ENCODE peak calls at places on chromosomes 5 and 9, in ten cellular contexts. One of them, this sample, is unnamed.

GRCh38 chr5:171162602-171163001 is 146.4 kb upstream of the TLX3 start:
- DNase-seq in keratinocyte: no peak
- DNase-seq in heart left ventricle: no peak
- DNase-seq in transverse colon: no peak
- DNase-seq in Panc1: no peak
- DNase-seq in CD8-positive, alpha-beta memory T cell: no peak
- DNase-seq in ascending aorta: no peak
- DNase-seq in ovary: no peak
- DNase-seq in SJSA1: peak
- DNase-seq in astrocyte: peak
- DNase-seq in this sample: no peak

GRCh38 chr9:18759836-18760235 is 273.2 kb downstream of the SAXO1 start:
- DNase-seq in heart left ventricle: no peak
- DNase-seq in keratinocyte: no peak
- DNase-seq in transverse colon: no peak
- DNase-seq in astrocyte: no peak
- DNase-seq in ovary: no peak
- DNase-seq in SJSA1: no peak
- DNase-seq in Panc1: no peak
- DNase-seq in ascending aorta: no peak
- DNase-seq in CD8-positive, alpha-beta memory T cell: no peak
- DNase-seq in this sample: no peak

GRCh38 chr5:61817472-61818326 is 485.6 kb downstream of the ZSWIM6 start:
- DNase-seq in CD8-positive, alpha-beta memory T cell: no peak
- DNase-seq in ascending aorta: no peak
- DNase-seq in keratinocyte: no peak
- DNase-seq in SJSA1: no peak
- DNase-seq in Panc1: peak
- DNase-seq in heart left ventricle: peak
- DNase-seq in ovary: peak
- DNase-seq in transverse colon: peak
- DNase-seq in astrocyte: peak
- DNase-seq in this sample: peak

GRCh38 chr9:40909821-40910220 is 218.7 kb downstream of the FOXD4L6 start:
- DNase-seq in Panc1: no peak
- DNase-seq in heart left ventricle: no peak
- DNase-seq in keratinocyte: no peak
- DNase-seq in transverse colon: no peak
- DNase-seq in ascending aorta: no peak
- DNase-seq in astrocyte: no peak
- DNase-seq in CD8-positive, alpha-beta memory T cell: no peak
- DNase-seq in ovary: no peak
- DNase-seq in SJSA1: no peak
- DNase-seq in this sample: no peak

GRCh38 chr5:88889165-88890069 is 6.4 kb upstream of the MEF2C start:
- DNase-seq in CD8-positive, alpha-beta memory T cell: no peak
- DNase-seq in keratinocyte: no peak
- DNase-seq in transverse colon: peak
- DNase-seq in ascending aorta: peak
- DNase-seq in heart left ventricle: peak
- DNase-seq in Panc1: no peak
- DNase-seq in astrocyte: peak
- DNase-seq in ovary: peak
- DNase-seq in SJSA1: peak
- DNase-seq in this sample: peak

GRCh38 chr5:134939500-134939899 is 28.2 kb upstream of the CATSPER3 start:
- DNase-seq in SJSA1: no peak
- DNase-seq in heart left ventricle: no peak
- DNase-seq in ascending aorta: no peak
- DNase-seq in ovary: no peak
- DNase-seq in astrocyte: no peak
- DNase-seq in keratinocyte: no peak
- DNase-seq in CD8-positive, alpha-beta memory T cell: no peak
- DNase-seq in Panc1: no peak
- DNase-seq in transverse colon: no peak
- DNase-seq in this sample: no peak

GRCh38 chr5:158832736-158833135 is 267.0 kb downstream of the EBF1 start:
- DNase-seq in ovary: no peak
- DNase-seq in astrocyte: no peak
- DNase-seq in Panc1: peak
- DNase-seq in ascending aorta: no peak
- DNase-seq in keratinocyte: no peak
- DNase-seq in heart left ventricle: no peak
- DNase-seq in CD8-positive, alpha-beta memory T cell: no peak
- DNase-seq in transverse colon: no peak
- DNase-seq in SJSA1: no peak
- DNase-seq in this sample: no peak

GRCh38 chr5:53397845-53398244 is 82.6 kb upstream of the FST start:
- DNase-seq in transverse colon: no peak
- DNase-seq in ascending aorta: peak
- DNase-seq in keratinocyte: no peak
- DNase-seq in CD8-positive, alpha-beta memory T cell: no peak
- DNase-seq in ovary: no peak
- DNase-seq in Panc1: no peak
- DNase-seq in heart left ventricle: peak
- DNase-seq in astrocyte: peak
- DNase-seq in SJSA1: peak
- DNase-seq in this sample: peak

GRCh38 chr9:27341545-27342294 is 44.8 kb upstream of the EQTN start:
- DNase-seq in Panc1: no peak
- DNase-seq in CD8-positive, alpha-beta memory T cell: no peak
- DNase-seq in SJSA1: no peak
- DNase-seq in astrocyte: no peak
- DNase-seq in heart left ventricle: no peak
- DNase-seq in ovary: no peak
- DNase-seq in ascending aorta: no peak
- DNase-seq in keratinocyte: no peak
- DNase-seq in transverse colon: peak
- DNase-seq in this sample: no peak

GRCh38 chr9:27337833-27338526 is 41.0 kb upstream of the EQTN start:
- DNase-seq in Panc1: no peak
- DNase-seq in heart left ventricle: no peak
- DNase-seq in SJSA1: no peak
- DNase-seq in ascending aorta: no peak
- DNase-seq in transverse colon: peak
- DNase-seq in ovary: no peak
- DNase-seq in astrocyte: no peak
- DNase-seq in CD8-positive, alpha-beta memory T cell: no peak
- DNase-seq in keratinocyte: no peak
- DNase-seq in this sample: no peak

GRCh38 chr9:27338527-27338903 is 41.6 kb upstream of the EQTN start:
- DNase-seq in Panc1: no peak
- DNase-seq in keratinocyte: no peak
- DNase-seq in heart left ventricle: no peak
- DNase-seq in SJSA1: no peak
- DNase-seq in transverse colon: no peak
- DNase-seq in astrocyte: no peak
- DNase-seq in CD8-positive, alpha-beta memory T cell: no peak
- DNase-seq in ovary: no peak
- DNase-seq in ascending aorta: no peak
- DNase-seq in this sample: no peak

GRCh38 chr9:27339661-27340295 is 42.8 kb upstream of the EQTN start:
- DNase-seq in ovary: no peak
- DNase-seq in CD8-positive, alpha-beta memory T cell: no peak
- DNase-seq in astrocyte: no peak
- DNase-seq in heart left ventricle: no peak
- DNase-seq in keratinocyte: no peak
- DNase-seq in SJSA1: peak
- DNase-seq in ascending aorta: no peak
- DNase-seq in Panc1: no peak
- DNase-seq in transverse colon: no peak
- DNase-seq in this sample: no peak

GRCh38 chr9:27340876-27341540 is 44.1 kb upstream of the EQTN start:
- DNase-seq in heart left ventricle: no peak
- DNase-seq in Panc1: no peak
- DNase-seq in SJSA1: no peak
- DNase-seq in astrocyte: no peak
- DNase-seq in ovary: no peak
- DNase-seq in transverse colon: no peak
- DNase-seq in keratinocyte: no peak
- DNase-seq in CD8-positive, alpha-beta memory T cell: no peak
- DNase-seq in ascending aorta: no peak
- DNase-seq in this sample: no peak
- H3K27ac ChIP-seq in heart left ventricle: no peak
- H3K27ac ChIP-seq in Panc1: no peak
- H3K27ac ChIP-seq in SJSA1: no peak
- H3K27ac ChIP-seq in astrocyte: no peak
- H3K27ac ChIP-seq in ovary: peak
- H3K27ac ChIP-seq in transverse colon: peak
- H3K27ac ChIP-seq in keratinocyte: no peak
- H3K27ac ChIP-seq in CD8-positive, alpha-beta memory T cell: no peak
- H3K27ac ChIP-seq in ascending aorta: peak
- H3K27ac ChIP-seq in this sample: no peak

DNA sequence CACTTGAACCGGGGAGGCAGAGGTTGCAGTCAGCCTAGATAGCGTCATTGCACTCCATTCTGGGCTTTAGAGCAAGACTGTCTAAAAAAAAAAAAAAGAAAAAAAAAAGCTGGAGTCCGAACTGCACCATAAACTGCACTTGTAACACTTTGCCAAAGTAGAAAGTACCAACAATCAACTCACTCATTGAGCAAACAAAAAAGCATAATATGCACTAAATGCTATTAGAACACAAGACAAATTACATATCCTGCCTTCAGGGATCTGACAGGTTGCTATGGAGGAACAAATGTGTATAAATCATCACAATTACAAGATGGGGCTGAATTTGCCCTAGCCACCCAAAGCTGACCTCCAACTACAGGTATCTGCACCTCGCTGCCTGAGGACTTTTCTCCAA is 27.9 kb downstream of the GNAQ start:
- DNase-seq in astrocyte: no peak
- DNase-seq in heart left ventricle: no peak
- DNase-seq in ascending aorta: no peak
- DNase-seq in transverse colon: no peak
- DNase-seq in CD8-positive, alpha-beta memory T cell: no peak
- DNase-seq in SJSA1: no peak
- DNase-seq in keratinocyte: no peak
- DNase-seq in ovary: no peak
- DNase-seq in Panc1: no peak
- DNase-seq in this sample: no peak
- H3K27ac ChIP-seq in astrocyte: no peak
- H3K27ac ChIP-seq in heart left ventricle: no peak
- H3K27ac ChIP-seq in ascending aorta: no peak
- H3K27ac ChIP-seq in transverse colon: peak
- H3K27ac ChIP-seq in CD8-positive, alpha-beta memory T cell: no peak
- H3K27ac ChIP-seq in SJSA1: no peak
- H3K27ac ChIP-seq in keratinocyte: no peak
- H3K27ac ChIP-seq in ovary: no peak
- H3K27ac ChIP-seq in Panc1: no peak
- H3K27ac ChIP-seq in this sample: no peak

DNA sequence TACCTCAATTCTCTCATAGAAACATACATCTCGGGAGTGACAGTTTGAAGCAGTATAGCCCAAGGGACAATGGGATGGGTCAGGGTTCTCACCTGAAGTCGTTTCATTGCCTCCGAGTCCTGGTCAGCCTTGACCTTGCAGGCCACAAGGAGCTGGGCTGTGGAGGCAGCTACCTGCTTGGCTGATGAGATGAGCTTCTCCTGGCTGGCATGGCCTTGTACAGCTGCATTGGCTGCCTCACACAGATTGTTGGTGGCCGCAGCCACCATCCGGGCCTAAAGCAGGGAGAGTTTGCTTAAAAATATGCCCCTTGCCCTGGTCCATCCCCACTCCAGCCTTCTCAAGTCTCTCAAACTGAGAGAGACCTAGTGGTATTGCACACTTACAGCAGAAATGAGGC is 8.5 kb upstream of the TPM2 start:
- DNase-seq in CD8-positive, alpha-beta memory T cell: no peak
- DNase-seq in astrocyte: no peak
- DNase-seq in heart left ventricle: no peak
- DNase-seq in ovary: no peak
- DNase-seq in SJSA1: no peak
- DNase-seq in transverse colon: no peak
- DNase-seq in Panc1: no peak
- DNase-seq in ascending aorta: no peak
- DNase-seq in keratinocyte: no peak
- DNase-seq in this sample: no peak
- H3K27ac ChIP-seq in CD8-positive, alpha-beta memory T cell: no peak
- H3K27ac ChIP-seq in astrocyte: no peak
- H3K27ac ChIP-seq in heart left ventricle: no peak
- H3K27ac ChIP-seq in ovary: no peak
- H3K27ac ChIP-seq in SJSA1: no peak
- H3K27ac ChIP-seq in transverse colon: peak
- H3K27ac ChIP-seq in Panc1: no peak
- H3K27ac ChIP-seq in ascending aorta: peak
- H3K27ac ChIP-seq in keratinocyte: no peak
- H3K27ac ChIP-seq in this sample: no peak

GRCh38 chr5:143063175-143063970 is 293.2 kb downstream of the ARHGAP26 start:
- DNase-seq in SJSA1: no peak
- DNase-seq in CD8-positive, alpha-beta memory T cell: no peak
- DNase-seq in keratinocyte: no peak
- DNase-seq in ovary: peak
- DNase-seq in heart left ventricle: peak
- DNase-seq in ascending aorta: peak
- DNase-seq in astrocyte: no peak
- DNase-seq in Panc1: no peak
- DNase-seq in transverse colon: no peak
- DNase-seq in this sample: peak

GRCh38 chr5:143060018-143060417 is 289.8 kb downstream of the ARHGAP26 start:
- DNase-seq in CD8-positive, alpha-beta memory T cell: no peak
- DNase-seq in transverse colon: no peak
- DNase-seq in heart left ventricle: no peak
- DNase-seq in keratinocyte: no peak
- DNase-seq in Panc1: no peak
- DNase-seq in ovary: no peak
- DNase-seq in SJSA1: no peak
- DNase-seq in ascending aorta: no peak
- DNase-seq in astrocyte: no peak
- DNase-seq in this sample: no peak

GRCh38 chr5:143059355-143059754 is 289.2 kb downstream of the ARHGAP26 start:
- DNase-seq in transverse colon: no peak
- DNase-seq in ascending aorta: no peak
- DNase-seq in heart left ventricle: no peak
- DNase-seq in ovary: no peak
- DNase-seq in astrocyte: no peak
- DNase-seq in keratinocyte: no peak
- DNase-seq in SJSA1: no peak
- DNase-seq in Panc1: no peak
- DNase-seq in CD8-positive, alpha-beta memory T cell: no peak
- DNase-seq in this sample: no peak

GRCh38 chr5:143062379-143062778 is 292.2 kb downstream of the ARHGAP26 start:
- DNase-seq in transverse colon: no peak
- DNase-seq in CD8-positive, alpha-beta memory T cell: no peak
- DNase-seq in SJSA1: no peak
- DNase-seq in heart left ventricle: no peak
- DNase-seq in Panc1: no peak
- DNase-seq in ovary: no peak
- DNase-seq in astrocyte: no peak
- DNase-seq in keratinocyte: no peak
- DNase-seq in ascending aorta: no peak
- DNase-seq in this sample: no peak

DNA sequence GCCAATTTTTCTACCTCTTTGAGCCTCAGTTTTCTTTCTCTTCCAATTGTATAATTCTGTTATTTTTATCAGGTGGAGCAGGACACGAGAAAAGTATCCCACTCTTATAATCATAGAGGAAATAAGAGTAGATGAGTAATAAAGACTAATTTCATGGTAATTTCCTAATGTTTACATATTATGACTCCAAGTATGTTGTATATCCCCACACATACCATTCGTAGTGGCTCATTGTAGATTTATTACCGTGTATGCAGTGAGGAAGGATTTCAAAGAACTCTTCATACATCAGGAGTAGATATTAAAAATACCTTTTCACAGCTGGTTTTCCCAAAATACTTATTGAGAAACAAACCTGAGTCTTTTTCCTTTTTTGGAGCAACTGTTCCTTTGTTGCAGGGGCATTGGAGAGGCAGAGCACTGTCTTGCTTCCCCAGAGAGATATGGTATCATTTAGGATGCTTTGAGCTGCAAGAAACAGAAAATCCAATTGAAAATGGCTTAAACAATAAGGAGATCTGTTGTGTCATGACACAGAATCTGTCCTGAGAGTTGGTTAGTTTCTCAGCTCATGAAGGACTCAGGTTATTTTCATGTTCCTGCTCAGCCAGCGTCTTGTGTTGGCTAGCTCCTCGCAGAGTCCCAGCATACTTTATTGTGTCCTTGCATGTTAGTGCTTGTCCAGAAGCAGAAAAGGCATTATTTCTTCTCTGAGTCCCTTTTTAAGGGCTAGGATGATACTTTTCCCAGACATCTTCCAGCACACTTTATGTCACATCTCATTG is 291.2 kb downstream of the ARHGAP26 start:
- DNase-seq in keratinocyte: peak
- DNase-seq in CD8-positive, alpha-beta memory T cell: no peak
- DNase-seq in ascending aorta: no peak
- DNase-seq in heart left ventricle: no peak
- DNase-seq in SJSA1: no peak
- DNase-seq in astrocyte: peak
- DNase-seq in ovary: no peak
- DNase-seq in Panc1: peak
- DNase-seq in transverse colon: no peak
- DNase-seq in this sample: no peak
- H3K27ac ChIP-seq in keratinocyte: peak
- H3K27ac ChIP-seq in CD8-positive, alpha-beta memory T cell: no peak
- H3K27ac ChIP-seq in ascending aorta: no peak
- H3K27ac ChIP-seq in heart left ventricle: no peak
- H3K27ac ChIP-seq in SJSA1: peak
- H3K27ac ChIP-seq in astrocyte: peak
- H3K27ac ChIP-seq in ovary: no peak
- H3K27ac ChIP-seq in Panc1: no peak
- H3K27ac ChIP-seq in transverse colon: peak
- H3K27ac ChIP-seq in this sample: no peak

This sample was measured in left ventricle myocardium inferior.